ENCODE peak calls at places on chromosomes 16 and 17, in seven cellular contexts. T, O, J, P, L, Y and N are unnamed samples.

GRCh38 chr17:57444632-57445031 is 188.3 kb downstream of the MSI2 start:
- DNase-seq in T (no peak), O (no peak), L (no peak), Y (no peak), P (no peak), J (no peak), N (no peak)

GRCh38 chr16:3716831-3717234 is 491 bp downstream of the TRAP1 start:
- DNase-seq in Y (no peak), O (no peak), J (no peak), P (no peak), T (peak; percentile 69), L (peak; percentile 58), N (no peak)

GRCh38 chr17:67133161-67133560 is 88.8 kb downstream of the CACNG1 start:
- DNase-seq in L (no peak), Y (no peak), O (no peak), T (no peak), P (no peak), J (no peak), N (no peak)

GRCh38 chr16:65062736-65063583 is 58.9 kb downstream of the CDH11 start:
- DNase-seq in O (no peak), Y (no peak), J (no peak), T (no peak), L (no peak), P (no peak), N (no peak)

GRCh38 chr16:89217388-89218191 is at the start of gene ZNF778:
- DNase-seq in Y (peak; percentile 86), L (peak; percentile 92), P (peak; percentile 77), O (peak; percentile 96), T (peak; percentile 95), J (peak; percentile 40), N (peak; percentile 92)

GRCh38 chr16:20175358-20175757 is 101.7 kb upstream of the GPR139 start:
- DNase-seq in J (peak; percentile 27), P (no peak), T (no peak), Y (no peak), L (no peak), O (peak; percentile 5), N (no peak)

GRCh38 chr16:4692460-4693295 is 684 bp upstream of the NUDT16L1 start:
- DNase-seq in L (no peak), P (no peak), Y (no peak), T (peak; percentile 78), J (no peak), O (no peak), N (no peak)

GRCh38 chr17:73532441-73532901 is 111.8 kb downstream of the SDK2 start:
- DNase-seq in J (no peak), T (peak; percentile 88), P (no peak), Y (no peak), L (no peak), O (no peak), N (no peak)

GRCh38 chr17:19569785-19570496 is 36.3 kb downstream of the SLC47A1 start:
- DNase-seq in T (no peak), L (no peak), P (no peak), Y (no peak), O (no peak), J (no peak), N (no peak)

GRCh38 chr16:3971261-3971660 is 90.7 kb upstream of the CREBBP start:
- DNase-seq in L (no peak), O (no peak), T (no peak), J (peak; percentile 1), Y (no peak), P (no peak), N (no peak)

GRCh38 chr17:69857412-69857835 is 217.6 kb upstream of the KCNJ16 start:
- DNase-seq in O (no peak), T (no peak), Y (no peak), P (no peak), J (no peak), L (peak; percentile 79), N (no peak)

GRCh38 chr17:67392111-67392510 is 15.0 kb downstream of the PITPNC1 start:
- DNase-seq in O (no peak), J (no peak), P (no peak), T (no peak), L (no peak), Y (no peak), N (no peak)

GRCh38 chr16:31083081-31083480 is 5.7 kb downstream of the PRSS53 start:
- DNase-seq in Y (no peak), T (no peak), O (no peak), P (no peak), J (no peak), L (peak; percentile 45), N (peak; percentile 3)

GRCh38 chr17:75326587-75326955 is 37.3 kb upstream of the SLC25A19 start:
- DNase-seq in P (no peak), J (no peak), T (no peak), L (no peak), Y (no peak), O (no peak), N (no peak)

GRCh38 chr16:50837324-50837723 is 95.4 kb downstream of the CYLD start:
- DNase-seq in L (no peak), O (no peak), Y (peak; percentile 16), P (no peak), J (no peak), T (no peak), N (no peak)

GRCh38 chr17:75910699-75911098 is 6.0 kb upstream of the MRPL38 start:
- DNase-seq in O (no peak), J (no peak), Y (no peak), L (peak; percentile 25), P (no peak), T (no peak), N (no peak)

DNA sequence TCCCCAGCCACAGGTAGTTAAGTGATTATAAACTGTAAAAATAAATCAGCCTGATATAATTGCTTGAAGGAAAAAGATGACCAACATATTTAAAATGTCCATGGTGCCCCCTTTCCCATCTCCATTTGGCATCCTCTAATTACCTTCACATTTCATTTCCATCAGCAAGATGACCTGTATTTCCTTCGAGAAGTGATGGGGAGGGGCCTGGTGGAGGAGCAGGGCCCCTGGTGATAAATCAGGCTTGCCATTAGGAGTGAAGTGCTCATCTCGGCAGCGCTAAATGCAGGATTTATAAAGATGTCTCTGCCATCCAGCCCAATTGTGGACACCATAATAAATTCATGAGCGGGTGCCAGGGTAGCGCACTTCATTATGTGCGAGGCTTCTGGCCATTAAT is 101.6 kb upstream of the IRX6 start:
- DNase-seq in T (no peak), J (no peak), P (no peak), O (no peak), L (no peak), Y (no peak), N (no peak)
- TF ChIP-seq POLR2AphosphoS5 in T (no peak), J (no peak), P (no peak), O (no peak), L (no peak), Y (no peak), N (no peak)

GRCh38 chr16:29696881-29697331 is 17.9 kb downstream of the QPRT start:
- DNase-seq in Y (no peak), P (no peak), T (no peak), J (no peak), L (no peak), O (no peak), N (no peak)
- TF ChIP-seq TAF1 in Y (no peak), P (no peak), T (no peak), J (no peak), L (no peak), O (no peak), N (no peak)

GRCh38 chr16:81630632-81631026 is 148.5 kb upstream of the PLCG2 start:
- DNase-seq in T (no peak), P (no peak), O (no peak), L (no peak), J (no peak), Y (no peak), N (no peak)

GRCh38 chr16:81633680-81634379 is 145.3 kb upstream of the PLCG2 start:
- DNase-seq in O (no peak), P (no peak), L (peak; percentile 79), J (no peak), Y (no peak), T (no peak), N (no peak)

GRCh38 chr16:81634380-81635121 is 144.5 kb upstream of the PLCG2 start:
- DNase-seq in L (peak; percentile 85), T (no peak), P (no peak), Y (no peak), J (no peak), O (no peak), N (no peak)

GRCh38 chr16:81633147-81633619 is 145.9 kb upstream of the PLCG2 start:
- DNase-seq in O (no peak), J (no peak), Y (peak; percentile 59), P (peak; percentile 16), T (no peak), L (no peak), N (no peak)

GRCh38 chr16:81632392-81633146 is 146.5 kb upstream of the PLCG2 start:
- DNase-seq in P (no peak), O (no peak), T (no peak), L (peak; percentile 88), J (no peak), Y (no peak), N (no peak)
- TF ChIP-seq POLR2AphosphoS5 in P (no peak), O (no peak), T (no peak), L (peak; percentile 28), J (no peak), Y (no peak), N (no peak)

GRCh38 chr17:78114831-78115723 is 13.5 kb downstream of the TMC6 start:
- DNase-seq in P (no peak), J (no peak), O (no peak), Y (no peak), L (peak; percentile 2), T (peak; percentile 49), N (no peak)

GRCh38 chr17:78112508-78113471 is 15.8 kb downstream of the TMC6 start:
- DNase-seq in P (peak; percentile 52), Y (peak; percentile 100), O (peak; percentile 92), L (peak; percentile 80), J (no peak), T (peak; percentile 98), N (peak; percentile 93)

GRCh38 chr17:78111727-78112507 is 16.6 kb downstream of the TMC6 start:
- DNase-seq in P (no peak), O (no peak), T (no peak), J (no peak), Y (no peak), L (no peak), N (no peak)

GRCh38 chr17:78116411-78116810 is 12.1 kb downstream of the TMC6 start:
- DNase-seq in T (no peak), P (no peak), J (no peak), O (no peak), Y (no peak), L (peak; percentile 2), N (no peak)

DNA sequence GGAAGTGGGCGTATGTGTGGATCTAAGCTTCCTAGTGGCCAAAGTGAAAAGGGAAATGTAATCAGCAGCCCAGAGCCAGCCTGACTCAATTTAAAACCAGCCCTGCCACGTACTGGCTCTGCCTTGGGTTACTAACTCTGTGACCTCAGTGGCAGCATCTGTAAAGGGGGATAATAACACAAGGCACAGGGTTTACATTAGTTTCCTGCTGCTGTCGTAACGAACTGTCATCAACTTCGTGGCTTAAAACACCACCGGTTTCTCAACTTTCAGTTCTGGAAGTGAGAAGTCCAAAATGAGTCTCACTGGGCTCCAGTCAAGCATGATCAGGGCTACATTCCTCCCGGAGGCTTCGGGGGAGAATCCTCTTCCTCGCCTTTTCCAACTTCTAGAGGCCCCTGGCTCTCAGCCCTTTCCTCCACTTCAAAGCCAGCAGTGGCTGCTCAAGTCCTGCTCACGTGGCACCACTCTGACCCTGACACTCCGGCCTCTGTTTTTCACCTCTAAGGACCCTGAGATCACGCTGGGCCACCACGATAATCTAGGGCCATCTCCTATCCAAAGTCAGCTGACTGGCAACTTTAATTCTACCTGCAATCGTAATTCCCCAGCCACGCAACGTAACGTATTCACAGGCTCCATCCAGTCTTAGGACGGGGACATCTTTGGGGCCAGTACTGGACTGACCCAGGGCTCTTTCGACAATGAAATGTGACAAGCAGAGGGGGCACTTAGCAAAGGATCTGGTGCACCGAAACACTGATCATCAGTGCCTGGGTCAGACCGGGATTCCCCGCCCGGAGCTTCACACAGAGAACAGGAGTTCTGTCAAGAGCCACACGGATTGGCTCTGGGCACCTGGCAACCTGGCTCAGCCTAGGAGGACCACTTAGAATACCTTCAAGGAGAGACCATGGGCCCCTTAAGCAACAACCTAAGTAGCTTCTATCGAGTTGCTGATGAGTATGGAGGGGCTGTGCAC is 14.5 kb downstream of the TMC6 start:
- DNase-seq in L (no peak), O (no peak), Y (no peak), J (no peak), T (no peak), P (no peak), N (no peak)
- TF ChIP-seq TAF1 in L (no peak), O (no peak), Y (no peak), J (no peak), T (no peak), P (no peak), N (no peak)